ENCODE peak calls at places on chromosomes 6 and 20, in four cellular contexts. F is HEK293T, K is K562, T is HepG2. A is an unnamed sample.

GRCh38 chr6:145028144-145028818 is 707.0 kb downstream of the EPM2A start:
- DNase-seq in F (peak; percentile 34), K (no peak), T (peak; percentile 11), A (no peak)

GRCh38 chr6:134437376-134437775 is 119.5 kb upstream of the SGK1 start:
- DNase-seq in F (no peak), K (peak; percentile 24), T (no peak), A (no peak)

GRCh38 chr6:15560713-15561112 is 102.1 kb downstream of the DTNBP1 start:
- DNase-seq in F (no peak), K (no peak), T (no peak), A (no peak)

GRCh38 chr6:14212020-14212419 is 94.4 kb downstream of the CD83 start:
- DNase-seq in F (no peak), K (no peak), T (no peak), A (no peak)

GRCh38 chr20:17014217-17014616 is 212.6 kb upstream of the PCSK2 start:
- DNase-seq in F (no peak), K (no peak), T (no peak), A (peak; percentile 19)

GRCh38 chr6:74287932-74288331 is 591.9 kb downstream of the CD109 start:
- DNase-seq in F (no peak), K (no peak), T (no peak), A (no peak)

GRCh38 chr20:52269327-52269726 is 77.7 kb upstream of the ZFP64 start:
- DNase-seq in F (no peak), K (no peak), T (no peak), A (no peak)

GRCh38 chr6:3750324-3751018 is 1.0 kb downstream of the PXDC1 start:
- DNase-seq in F (peak; percentile 31), K (peak; percentile 55), T (peak; percentile 62), A (peak; percentile 49)

GRCh38 chr20:3045042-3045815 is 623 bp upstream of the MRPS26 start:
- DNase-seq in F (peak; percentile 73), K (peak; percentile 16), T (no peak), A (no peak)

DNA sequence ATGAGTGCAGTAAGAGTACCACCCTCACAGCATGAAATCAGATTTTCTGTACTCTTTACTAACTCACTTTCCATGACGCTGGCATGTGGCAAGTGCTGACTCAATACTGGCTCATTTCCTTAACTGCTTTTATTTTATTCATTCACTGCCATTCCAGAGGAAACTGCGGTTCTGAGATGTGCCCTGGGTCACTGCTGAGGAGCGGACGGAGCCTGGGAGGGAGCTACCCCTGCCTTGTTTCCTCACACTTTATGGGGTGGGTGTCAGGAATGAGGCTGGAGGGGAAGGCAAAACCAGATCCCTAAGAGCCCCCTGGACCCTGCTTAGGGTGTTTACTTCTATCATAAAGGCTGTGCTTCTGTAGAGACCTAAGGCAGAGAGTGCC is 14.4 kb downstream of the NT5E start:
- DNase-seq in F (no peak), K (no peak), T (no peak), A (no peak)
- TF ChIP-seq ELF4 in F (no peak), K (no peak), T (no peak), A (no peak)

GRCh38 chr6:19210849-19211590 is 626.1 kb upstream of the ID4 start:
- DNase-seq in F (peak; percentile 56), K (peak; percentile 39), T (peak; percentile 20), A (peak; percentile 83)
- TF ChIP-seq ELF4 in F (no peak), K (no peak), T (no peak), A (no peak)

DNA sequence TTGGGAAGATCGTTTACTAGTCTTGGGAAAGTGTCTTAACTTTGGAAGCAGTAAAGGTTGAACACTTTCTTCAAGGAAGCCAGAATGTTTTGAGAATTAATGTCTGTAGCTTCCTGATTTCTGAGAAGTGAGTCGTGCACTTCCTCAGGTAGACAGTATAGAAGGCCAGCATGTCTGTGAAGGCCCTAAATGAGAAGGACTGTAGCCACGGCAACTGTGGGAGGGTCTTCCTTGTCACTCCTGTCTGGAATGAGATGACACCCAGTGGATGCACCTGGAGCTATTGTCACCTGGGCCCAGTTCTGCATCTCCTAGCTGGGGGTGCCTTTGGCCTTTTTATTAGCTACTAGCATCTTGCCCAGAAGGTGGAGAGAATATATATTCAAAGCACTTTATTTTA is 8.8 kb downstream of the STX16 start:
- DNase-seq in F (no peak), K (no peak), T (no peak), A (no peak)
- TF ChIP-seq ELF4 in F (no peak), K (no peak), T (no peak), A (no peak)

GRCh38 chr20:56945901-56946300 is 316.8 kb downstream of the TFAP2C start:
- DNase-seq in F (no peak), K (no peak), T (no peak), A (no peak)
- TF ChIP-seq ELF4 in F (no peak), K (no peak), T (no peak), A (no peak)

DNA sequence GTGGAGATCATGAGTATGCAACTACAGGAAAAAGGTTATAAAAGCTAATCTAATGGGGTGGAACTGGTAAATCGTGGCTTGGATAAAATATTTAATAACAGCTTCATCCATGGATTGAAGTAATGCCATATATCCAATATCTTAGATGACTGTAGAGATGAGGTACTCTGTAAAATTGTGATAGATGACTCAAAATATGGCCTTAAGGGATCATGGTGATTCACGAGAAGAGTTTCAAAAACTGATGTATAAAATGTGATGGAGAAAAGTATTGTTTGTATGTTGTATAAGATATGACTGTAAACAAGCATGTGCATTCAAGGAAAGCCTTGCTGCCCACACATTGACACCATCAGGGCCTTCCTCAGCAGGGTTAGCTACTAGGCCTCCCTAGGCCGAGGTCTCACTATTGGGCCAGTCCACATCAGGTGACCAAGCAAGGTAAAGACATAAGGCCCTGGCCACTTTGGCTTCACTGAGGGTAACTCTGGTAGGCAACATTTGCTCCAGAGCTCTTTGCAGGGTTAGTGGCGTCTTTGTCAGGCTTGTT is 17.7 kb upstream of the CCN6 start:
- DNase-seq in F (no peak), K (no peak), T (no peak), A (no peak)
- TF ChIP-seq ELF4 in F (no peak), K (no peak), T (no peak), A (no peak)

DNA sequence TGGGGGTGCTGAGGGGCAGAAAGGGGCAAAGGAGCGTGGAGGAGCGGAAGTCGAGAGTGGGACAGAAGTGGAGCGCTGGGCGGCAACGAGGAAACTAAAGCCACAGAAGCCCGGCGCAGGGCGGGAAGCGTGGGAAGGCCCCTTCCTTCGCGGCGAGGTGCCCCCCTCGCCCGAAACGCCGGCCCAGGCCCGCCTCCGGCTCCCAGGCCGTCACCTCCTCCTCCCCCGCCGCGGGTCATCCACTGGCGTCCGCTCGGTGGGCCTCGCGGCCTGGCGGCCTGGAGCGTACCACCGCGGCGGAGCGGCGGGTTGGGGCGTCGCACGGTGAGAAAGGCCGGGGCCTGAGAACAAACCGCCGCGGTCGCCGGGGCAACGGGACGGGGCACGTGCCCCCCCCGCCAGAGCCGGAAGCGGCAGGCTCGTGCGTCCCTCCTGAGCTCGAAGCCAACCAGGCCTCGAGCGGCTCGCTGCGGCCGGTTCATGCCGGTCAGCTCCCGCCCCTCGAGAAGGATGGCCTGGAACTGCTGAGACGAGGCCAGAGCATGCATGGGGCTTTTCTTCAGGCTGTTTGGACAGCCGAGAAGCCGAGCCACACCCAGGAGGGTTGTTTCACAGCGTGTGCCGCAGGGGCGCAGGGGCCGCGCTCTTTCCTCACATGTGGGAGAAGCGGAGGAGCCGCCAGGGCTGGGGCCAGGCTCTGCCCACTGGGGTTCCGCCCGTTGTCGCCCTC is at the start of gene TCP11:
- DNase-seq in F (no peak), K (peak; percentile 65), T (no peak), A (peak; percentile 68)
- TF ChIP-seq ELF4 in F (no peak), K (no peak), T (no peak), A (no peak)

DNA sequence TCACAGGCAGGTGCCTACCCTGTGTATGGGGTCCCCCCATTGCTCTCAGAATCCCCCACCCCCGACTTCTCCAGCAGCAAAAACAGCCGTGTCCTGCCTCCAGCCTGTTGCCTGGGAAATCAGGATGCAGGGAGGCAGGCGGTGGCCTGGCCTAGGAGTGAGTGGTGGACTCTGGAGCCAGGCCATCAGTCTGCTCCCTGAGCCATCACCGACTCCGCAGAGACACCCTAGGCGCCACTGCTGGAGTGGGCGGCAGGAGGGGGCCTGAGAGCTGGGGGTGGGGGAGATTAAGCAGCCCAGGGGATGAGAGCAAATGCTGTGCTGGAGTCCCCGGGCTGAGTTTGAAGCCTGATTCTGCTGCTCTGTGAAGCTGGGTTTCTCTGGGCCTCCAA is 93.2 kb downstream of the CD40 start:
- DNase-seq in F (no peak), K (no peak), T (no peak), A (no peak)
- TF ChIP-seq ELF4 in F (no peak), K (no peak), T (no peak), A (no peak)

GRCh38 chr20:62535964-62536363 is 60.2 kb upstream of the GATA5 start:
- DNase-seq in F (no peak), K (no peak), T (no peak), A (no peak)
- TF ChIP-seq ELF4 in F (no peak), K (no peak), T (no peak), A (no peak)

GRCh38 chr6:114453737-114454276 is 111.0 kb upstream of the HS3ST5 start:
- DNase-seq in F (no peak), K (no peak), T (no peak), A (no peak)

GRCh38 chr6:114446342-114446741 is 103.5 kb upstream of the HS3ST5 start:
- DNase-seq in F (no peak), K (no peak), T (no peak), A (no peak)

GRCh38 chr6:114445846-114446245 is 103.0 kb upstream of the HS3ST5 start:
- DNase-seq in F (no peak), K (no peak), T (no peak), A (no peak)

GRCh38 chr6:114452785-114453401 is 110.1 kb upstream of the HS3ST5 start:
- DNase-seq in F (no peak), K (no peak), T (no peak), A (no peak)

DNA sequence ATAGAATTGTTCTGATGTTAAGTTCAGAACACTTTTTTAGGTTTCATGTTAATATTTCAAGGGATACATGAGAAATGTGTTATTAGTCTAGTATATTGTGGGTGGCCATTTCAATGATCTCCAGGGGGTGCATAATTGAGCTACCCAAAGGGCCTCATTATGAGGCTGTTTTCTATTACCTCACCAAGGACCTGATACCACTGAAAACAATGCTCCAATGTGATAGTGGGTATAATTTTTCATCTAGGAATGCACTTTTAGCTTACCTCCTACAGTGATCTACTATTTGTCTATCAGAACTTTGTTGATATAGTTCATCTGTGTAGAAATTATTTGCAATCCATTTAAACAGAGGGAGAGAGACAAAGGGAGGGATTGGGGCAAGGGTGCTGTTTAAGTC is 106.8 kb upstream of the HS3ST5 start:
- DNase-seq in F (no peak), K (no peak), T (no peak), A (no peak)
- TF ChIP-seq ELF4 in F (no peak), K (no peak), T (no peak), A (no peak)